ENCODE peak calls at places on chromosome 5, in four cellular contexts. Y is HepG2, T is K562, N is GM12878. V is an unnamed sample.

GRCh38 chr5:60092671-60093422 is 199.3 kb upstream of the PDE4D start:
- DNase-seq in Y (peak), T (no peak), N (no peak), V (no peak)

GRCh38 chr5:59712836-59713487 is 180.6 kb downstream of the PDE4D start:
- DNase-seq in Y (no peak), T (peak), N (no peak), V (peak)

GRCh38 chr5:74360535-74361210 is 279.9 kb downstream of the ENC1 start:
- DNase-seq in Y (no peak), T (no peak), N (no peak), V (no peak)

GRCh38 chr5:128905225-128906110 is 59.8 kb upstream of the SLC27A6 start:
- DNase-seq in Y (peak), T (peak), N (no peak), V (peak)

GRCh38 chr5:107772418-107773310 is 101.9 kb upstream of the EFNA5 start:
- DNase-seq in Y (no peak), T (no peak), N (no peak), V (no peak)

GRCh38 chr5:180104131-180104530 is 32.6 kb upstream of the RNF130 start:
- DNase-seq in Y (no peak), T (no peak), N (no peak), V (no peak)

GRCh38 chr5:83564069-83564749 is 92.7 kb downstream of the VCAN start:
- DNase-seq in Y (peak), T (peak), N (no peak), V (peak)

GRCh38 chr5:73729329-73729728 is 103.3 kb downstream of the ARHGEF28 start:
- DNase-seq in Y (peak), T (no peak), N (no peak), V (no peak)

GRCh38 chr5:10689391-10690081 is 71.5 kb downstream of the DAP start:
- DNase-seq in Y (no peak), T (peak), N (no peak), V (peak)

GRCh38 chr5:95022967-95023695 is 261.8 kb downstream of the MCTP1 start:
- DNase-seq in Y (no peak), T (no peak), N (peak), V (no peak)

GRCh38 chr5:175797521-175798038 is 73.8 kb upstream of the CPLX2 start:
- DNase-seq in Y (peak), T (no peak), N (no peak), V (peak)

GRCh38 chr5:150001660-150002493 is 1.3 kb downstream of the HMGXB3 start:
- DNase-seq in Y (peak), T (peak), N (peak), V (peak)
- TF ChIP-seq FOXK2 in Y (no peak), T (no peak), N (no peak), V (no peak)

DNA sequence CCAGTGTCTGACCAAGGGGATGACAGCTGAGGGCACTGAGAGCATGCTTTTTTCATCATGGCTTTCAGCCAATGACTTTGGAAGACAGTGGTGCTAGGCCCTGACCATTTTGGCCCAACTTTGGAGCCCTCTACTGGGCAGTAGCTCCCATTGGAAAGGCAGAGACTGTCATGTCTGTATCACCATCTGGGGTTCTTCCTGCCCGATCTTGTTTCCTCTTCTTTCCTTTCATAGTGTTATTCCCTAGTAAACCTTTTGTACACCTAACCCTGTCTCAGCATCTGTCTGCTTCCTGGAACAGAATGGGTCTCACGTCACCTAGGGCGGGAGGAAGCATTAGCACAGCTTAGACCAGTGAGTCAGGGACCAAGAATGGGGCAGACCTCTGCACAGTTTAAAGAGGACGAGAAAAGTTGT is 97.4 kb upstream of the MAST4 start:
- DNase-seq in Y (peak), T (peak), N (no peak), V (no peak)
- TF ChIP-seq FOXK2 in Y (no peak), T (no peak), N (no peak), V (no peak)

GRCh38 chr5:131766689-131767088 is 30.1 kb downstream of the FNIP1 start:
- DNase-seq in Y (no peak), T (no peak), N (no peak), V (no peak)

GRCh38 chr5:131769961-131770360 is 26.9 kb downstream of the FNIP1 start:
- DNase-seq in Y (peak), T (no peak), N (no peak), V (no peak)

GRCh38 chr5:131767891-131768290 is 28.9 kb downstream of the FNIP1 start:
- DNase-seq in Y (no peak), T (no peak), N (no peak), V (no peak)

GRCh38 chr5:131771692-131772091 is 25.1 kb downstream of the FNIP1 start:
- DNase-seq in Y (no peak), T (no peak), N (no peak), V (no peak)

GRCh38 chr5:131769337-131769736 is 27.5 kb downstream of the FNIP1 start:
- DNase-seq in Y (no peak), T (no peak), N (no peak), V (no peak)
- TF ChIP-seq FOXK2 in Y (no peak), T (no peak), N (no peak), V (no peak)

GRCh38 chr5:132056610-132057497 is 3.6 kb upstream of the IL3 start:
- DNase-seq in Y (no peak), T (no peak), N (no peak), V (no peak)
- TF ChIP-seq FOXK2 in Y (no peak), T (no peak), N (no peak), V (no peak)

V was measured in HEK293T.